ENCODE peak calls at places on chromosomes 5 and 9, in four cellular contexts. W is left ventricle myocardium inferior; J is heart left ventricle; O is CD4-positive, alpha-beta T cell. Z is an unnamed sample.

GRCh38 chr5:119291056-119291455 is 64.8 kb upstream of the TNFAIP8 start:
- DNase-seq in J (no peak), W (no peak), O (no peak), Z (no peak)

GRCh38 chr9:37732086-37732744 is 21.4 kb upstream of the TRMT10B start:
- DNase-seq in J (no peak), W (no peak), O (no peak), Z (no peak)

GRCh38 chr9:118230319-118230718 is 526.1 kb downstream of the TLR4 start:
- DNase-seq in O (no peak), J (no peak), W (no peak), Z (no peak)

GRCh38 chr5:166772770-166773169 is 1518.7 kb upstream of the WWC1 start:
- DNase-seq in W (no peak), O (no peak), J (no peak), Z (no peak)

GRCh38 chr9:3920586-3921582 is 379.0 kb downstream of the GLIS3 start:
- DNase-seq in W (no peak), O (no peak), J (no peak), Z (no peak)

GRCh38 chr9:33133186-33133585 is 34.0 kb downstream of the B4GALT1 start:
- DNase-seq in W (no peak), O (no peak), J (no peak), Z (no peak)

GRCh38 chr5:175922192-175922885 is 45.8 kb downstream of the THOC3 start:
- DNase-seq in O (no peak), J (no peak), W (no peak), Z (no peak)

GRCh38 chr5:180515294-180515693 is 21.1 kb downstream of the CNOT6 start:
- DNase-seq in J (no peak), W (no peak), O (no peak), Z (no peak)

GRCh38 chr5:149697001-149697400 is 33.1 kb upstream of the PPARGC1B start:
- DNase-seq in J (no peak), O (no peak), W (no peak), Z (no peak)

GRCh38 chr9:72579190-72579589 is 57.8 kb downstream of the TMC1 start:
- DNase-seq in J (peak; percentile 38), W (peak; percentile 37), O (no peak), Z (no peak)

GRCh38 chr5:2876183-2876582 is 124.7 kb upstream of the IRX2 start:
- DNase-seq in O (no peak), W (no peak), J (no peak), Z (no peak)

GRCh38 chr9:17024129-17024528 is 110.7 kb upstream of the CNTLN start:
- DNase-seq in O (no peak), J (no peak), W (no peak), Z (no peak)

GRCh38 chr5:14414615-14415515 is 166.7 kb upstream of the OTULINL start:
- DNase-seq in O (no peak), J (no peak), W (no peak), Z (no peak)

GRCh38 chr9:129559506-129559881 is 61.4 kb downstream of the C9orf50 start:
- DNase-seq in J (no peak), O (no peak), W (no peak), Z (no peak)

GRCh38 chr9:8456327-8456726 is 656.7 kb upstream of the DMAC1 start:
- DNase-seq in W (no peak), J (no peak), O (no peak), Z (no peak)

GRCh38 chr5:134053840-134054338 is 49.1 kb upstream of the VDAC1 start:
- DNase-seq in J (no peak), W (no peak), O (no peak), Z (no peak)

GRCh38 chr5:91521313-91521712 is 138.2 kb upstream of the ARRDC3 start:
- DNase-seq in W (no peak), J (no peak), O (no peak), Z (no peak)

GRCh38 chr5:167652690-167653089 is 638.8 kb upstream of the WWC1 start:
- DNase-seq in W (no peak), J (no peak), O (no peak), Z (no peak)

GRCh38 chr5:144390133-144390532 is 219.5 kb downstream of the KCTD16 start:
- DNase-seq in J (no peak), W (no peak), O (no peak), Z (no peak)

GRCh38 chr5:119397518-119398380 is 41.9 kb downstream of the TNFAIP8 start:
- DNase-seq in O (no peak), J (no peak), W (no peak), Z (no peak)

GRCh38 chr5:180636016-180636402 is 13.4 kb downstream of the FLT4 start:
- DNase-seq in J (peak; percentile 15), O (no peak), W (no peak), Z (no peak)

GRCh38 chr9:95441081-95441480 is 75.7 kb downstream of the PTCH1 start:
- DNase-seq in J (no peak), W (no peak), O (no peak), Z (no peak)

GRCh38 chr5:34854459-34855174 is 15.7 kb downstream of the TTC23L start:
- DNase-seq in O (no peak), W (no peak), J (no peak), Z (no peak)

DNA sequence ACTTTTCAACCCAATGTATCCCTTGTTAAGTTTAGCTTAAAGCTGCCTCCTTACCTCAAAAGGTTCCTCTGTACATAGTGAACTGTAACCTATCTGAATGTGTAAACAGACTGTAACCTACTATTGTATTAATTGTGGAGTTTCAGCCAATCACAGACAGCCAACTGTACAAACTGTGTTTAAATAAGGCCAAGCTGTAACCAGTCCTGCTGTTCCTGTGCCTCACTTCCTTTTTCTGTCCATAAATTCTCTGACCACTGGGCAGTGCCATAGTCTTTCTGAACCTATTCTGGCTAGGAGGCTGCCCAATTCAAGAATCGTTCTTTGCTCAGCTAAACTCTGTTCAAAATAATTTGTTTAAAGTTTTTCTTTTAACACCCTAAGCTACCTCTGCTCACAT is 74.7 kb upstream of the DAPK1 start:
- DNase-seq in W (no peak), O (no peak), J (no peak), Z (no peak)
- TF ChIP-seq CTCF in W (no peak), O (no peak), J (no peak), Z (no peak)

DNA sequence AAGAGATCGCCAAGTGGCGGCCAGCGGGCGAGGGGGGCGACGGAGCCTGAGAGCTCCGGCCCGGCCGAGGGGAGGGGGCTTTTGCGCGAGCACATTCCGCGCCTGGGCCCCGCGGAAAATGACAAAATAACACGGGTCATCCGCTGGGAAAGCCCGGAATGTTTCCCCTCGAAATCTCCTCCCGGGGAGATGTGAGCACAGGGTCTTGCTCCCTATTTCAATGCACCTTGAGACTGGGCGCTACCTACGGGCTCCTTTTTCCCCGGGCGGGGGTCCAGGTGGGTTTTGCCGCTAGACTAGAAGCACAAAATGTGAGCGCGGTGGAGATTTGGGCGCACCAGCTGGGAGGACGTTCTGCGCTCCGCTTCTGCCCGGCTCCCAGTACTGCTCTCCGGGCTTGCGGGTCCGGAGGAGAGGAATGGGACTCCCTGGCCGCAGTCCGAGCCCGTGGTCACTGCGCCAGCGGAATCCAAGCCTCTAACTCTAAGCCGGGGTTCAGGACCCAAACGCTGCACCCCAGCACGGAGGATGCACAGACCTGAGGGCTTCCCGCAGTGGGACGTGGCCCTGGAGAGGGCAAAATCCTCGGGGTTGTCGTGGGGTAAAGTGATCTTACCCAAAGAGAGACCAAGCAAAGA is 2.8 kb upstream of the PRDM12 start:
- DNase-seq in O (no peak), J (no peak), W (no peak), Z (no peak)
- H3K27me3 ChIP-seq in O (peaks cover 82% of the 10 kb centered on the region), J (peaks cover 100% of the 10 kb centered on the region), W (peaks cover 100% of the 10 kb centered on the region), Z (peaks cover 34% of the 10 kb centered on the region)

GRCh38 chr5:71832812-71833456 is 113.9 kb downstream of the CARTPT start:
- DNase-seq in O (no peak), W (no peak), J (no peak), Z (no peak)

GRCh38 chr5:71834575-71834974 is 115.5 kb downstream of the CARTPT start:
- DNase-seq in J (no peak), W (no peak), O (no peak), Z (no peak)

GRCh38 chr5:71838286-71838685 is 119.2 kb downstream of the CARTPT start:
- DNase-seq in O (no peak), J (no peak), W (no peak), Z (no peak)

GRCh38 chr5:71836547-71837112 is 117.6 kb downstream of the CARTPT start:
- DNase-seq in O (no peak), J (no peak), W (no peak), Z (no peak)

GRCh38 chr5:71836084-71836483 is 117.0 kb downstream of the CARTPT start:
- DNase-seq in W (no peak), O (no peak), J (no peak), Z (no peak)
- TF ChIP-seq CTCF in W (no peak), O (no peak), J (no peak), Z (no peak)

GRCh38 chr5:7823601-7824000 is 27.3 kb downstream of the CFAP90 start:
- DNase-seq in J (no peak), O (no peak), W (no peak), Z (no peak)

GRCh38 chr5:7825630-7826029 is 25.3 kb downstream of the CFAP90 start:
- DNase-seq in O (no peak), J (no peak), W (no peak), Z (no peak)

GRCh38 chr5:7828269-7828668 is 22.7 kb downstream of the CFAP90 start:
- DNase-seq in O (no peak), J (peak; percentile 69), W (peak; percentile 63), Z (no peak)

GRCh38 chr5:7824995-7825394 is 25.9 kb downstream of the CFAP90 start:
- DNase-seq in W (no peak), J (no peak), O (no peak), Z (no peak)

DNA sequence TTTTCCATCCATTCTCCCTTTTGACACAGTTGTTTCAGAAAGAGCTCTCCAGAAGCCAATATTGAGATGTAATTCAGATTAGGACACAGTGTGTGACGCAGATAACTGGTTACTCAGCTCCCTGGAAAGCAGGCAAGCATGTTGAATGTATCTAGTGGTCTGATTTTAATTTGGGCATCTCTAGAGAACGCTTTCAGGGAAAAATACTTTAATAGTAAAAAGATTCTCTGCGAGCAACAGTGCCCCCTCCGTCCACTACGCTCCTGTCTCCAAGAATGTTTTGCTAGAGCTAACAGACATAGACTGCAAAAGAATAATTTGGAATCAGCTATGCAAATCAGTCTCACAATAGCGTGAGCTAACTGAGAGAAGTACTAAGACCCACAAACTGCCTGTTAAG is 23.3 kb downstream of the CFAP90 start:
- DNase-seq in J (no peak), O (no peak), W (no peak), Z (no peak)
- H3K27me3 ChIP-seq in J (no peaks in the 10 kb centered on the region), O (no peaks in the 10 kb centered on the region), W (peaks cover 96% of the 10 kb centered on the region), Z (no peaks in the 10 kb centered on the region)

DNA sequence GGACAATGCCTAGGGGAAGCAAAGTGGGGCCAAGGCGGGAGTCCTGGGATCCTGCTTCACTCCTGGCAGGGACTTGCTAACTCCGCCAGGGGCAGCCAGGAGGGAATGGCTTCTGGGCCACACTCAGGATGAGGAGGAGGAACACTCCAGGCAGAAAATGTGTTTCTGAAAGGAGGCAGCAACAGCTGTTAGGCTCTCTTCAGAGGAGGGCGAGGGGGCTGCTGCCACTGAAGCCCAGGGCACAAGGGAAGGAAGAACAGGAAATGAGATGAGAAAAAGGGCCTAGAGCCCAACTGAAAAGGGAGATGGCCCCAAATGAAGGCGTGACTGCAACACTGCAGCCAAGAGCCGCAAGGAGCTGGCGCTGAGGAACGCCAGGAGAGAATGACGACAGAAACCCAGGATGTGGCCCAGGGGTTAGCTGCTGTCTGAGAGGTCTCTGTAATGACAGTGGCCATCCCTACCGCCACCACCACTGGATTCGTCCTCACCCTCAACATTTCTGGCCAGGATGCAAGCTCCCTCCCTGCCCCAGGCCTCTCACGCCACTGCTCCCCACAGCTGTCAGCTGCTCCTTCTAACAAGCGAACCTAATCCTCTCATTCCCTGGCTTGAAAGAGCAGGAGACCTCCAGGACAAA is 15.8 kb downstream of the PSMB7 start:
- DNase-seq in W (peak; percentile 46), O (no peak), J (no peak), Z (no peak)
- TF ChIP-seq CTCF in W (peak; percentile 11), O (no peak), J (no peak), Z (no peak)

Z was measured in CD8-positive, alpha-beta T cell.